ENCODE peak calls at places on chromosomes 3 and 15, in six cellular contexts. F is stimulated activated CD4-positive, alpha-beta T cell treated with anti-CD3 and anti-CD28 coated beads, Interleukin-4, amount 100 ng/mL, for 1 hour; N is heart left ventricle; S is stimulated activated CD8-positive, alpha-beta memory T cell treated with anti-CD3 and anti-CD28 coated beads, Interleukin-7, amount 100 ng/mL, for 1 hour; G is heart right ventricle; T is dorsolateral prefrontal cortex. L is an unnamed sample.

GRCh38 chr3:8525893-8526292 is 24.3 kb downstream of the LMCD1 start:
- DNase-seq in F (no peak), N (no peak), S (no peak), G (no peak), T (no peak), L (no peak)

GRCh38 chr15:81023483-81024264 is 23.0 kb downstream of the TLNRD1 start:
- DNase-seq in F (no peak), N (peak), S (no peak), G (peak), T (peak), L (no peak)

GRCh38 chr3:111246967-111247760 is 175.5 kb downstream of the NECTIN3 start:
- DNase-seq in F (no peak), N (no peak), S (no peak), G (no peak), T (no peak), L (no peak)

GRCh38 chr15:34583399-34584320 is at the start of gene GOLGA8B:
- DNase-seq in F (peak), N (peak), S (peak), G (peak), T (peak), L (no peak)

GRCh38 chr3:187795207-187795960 is 50.1 kb upstream of the BCL6 start:
- DNase-seq in F (no peak), N (no peak), S (no peak), G (no peak), T (no peak), L (no peak)

GRCh38 chr15:44029003-44029402 is 166.1 kb downstream of the FRMD5 start:
- DNase-seq in F (no peak), N (no peak), S (no peak), G (no peak), T (no peak), L (no peak)

GRCh38 chr3:30649572-30650310 is 43.3 kb downstream of the TGFBR2 start:
- DNase-seq in F (no peak), N (no peak), S (no peak), G (no peak), T (no peak), L (no peak)

GRCh38 chr3:194455481-194455880 is 31.3 kb downstream of the ATP13A3 start:
- DNase-seq in F (no peak), N (no peak), S (no peak), G (no peak), T (no peak), L (no peak)

GRCh38 chr3:129343643-129344360 is 65.1 kb downstream of the HMCES start:
- DNase-seq in F (peak), N (no peak), S (no peak), G (no peak), T (no peak), L (no peak)

GRCh38 chr3:12759097-12759679 is at the start of gene TMEM40:
- DNase-seq in F (no peak), N (no peak), S (no peak), G (no peak), T (no peak), L (no peak)

GRCh38 chr3:122031123-122031468 is 9.0 kb upstream of the ILDR1 start:
- DNase-seq in F (no peak), N (no peak), S (no peak), G (no peak), T (no peak), L (no peak)

GRCh38 chr15:93141373-93141790 is 52.4 kb upstream of the RGMA start:
- DNase-seq in F (no peak), N (no peak), S (no peak), G (no peak), T (no peak), L (no peak)

GRCh38 chr3:125194849-125195601 is 17.5 kb downstream of the SLC12A8 start:
- DNase-seq in F (no peak), N (no peak), S (no peak), G (no peak), T (no peak), L (no peak)

GRCh38 chr3:85433334-85433733 is 474.5 kb downstream of the CADM2 start:
- DNase-seq in F (no peak), N (no peak), S (no peak), G (no peak), T (no peak), L (no peak)

GRCh38 chr3:33134026-33134625 is 20.3 kb downstream of the CRTAP start:
- DNase-seq in F (no peak), N (no peak), S (no peak), G (no peak), T (no peak), L (no peak)

GRCh38 chr3:148971819-148972218 is 19.5 kb upstream of the GYG1 start:
- DNase-seq in F (no peak), N (no peak), S (no peak), G (peak), T (no peak), L (no peak)

GRCh38 chr15:90211440-90212168 is 10.5 kb downstream of the SEMA4B start:
- DNase-seq in F (no peak), N (no peak), S (no peak), G (no peak), T (no peak), L (no peak)

GRCh38 chr3:32428092-32429068 is 36.7 kb downstream of the CMTM7 start:
- DNase-seq in F (no peak), N (no peak), S (no peak), G (no peak), T (no peak), L (no peak)

GRCh38 chr3:157920804-157921203 is 185.4 kb downstream of the SHOX2 start:
- DNase-seq in F (no peak), N (no peak), S (no peak), G (no peak), T (no peak), L (no peak)

GRCh38 chr3:184004483-184004882 is 13.2 kb downstream of the ABCC5 start:
- DNase-seq in F (no peak), N (peak), S (no peak), G (peak), T (no peak), L (no peak)

GRCh38 chr15:30929064-30929669 is 25.5 kb downstream of the FAN1 start:
- DNase-seq in F (no peak), N (no peak), S (no peak), G (no peak), T (no peak), L (no peak)

GRCh38 chr3:141875893-141876380 is 506 bp upstream of the ATP1B3 start:
- DNase-seq in F (no peak), N (peak), S (peak), G (peak), T (peak), L (no peak)

L was measured in thoracic aorta.